ENCODE peak calls at places on chromosome 14, in ten cellular contexts. One of them, this sample, is unnamed.

GRCh38 chr14:22122227-22123187 is 448.9 kb upstream of the OR4E1 start:
- DNase-seq in SK-N-SH: no peak
- DNase-seq in upper lobe of left lung: no peak
- DNase-seq in stomach: no peak
- DNase-seq in ovary: no peak
- DNase-seq in sigmoid colon: no peak
- DNase-seq in esophagus muscularis mucosa: no peak
- DNase-seq in A549: peak
- DNase-seq in GM12878: no peak
- DNase-seq in tibial nerve: no peak
- DNase-seq in this sample: peak

GRCh38 chr14:100881211-100882025 is 22.1 kb downstream of the RTL1 start:
- DNase-seq in sigmoid colon: no peak
- DNase-seq in esophagus muscularis mucosa: no peak
- DNase-seq in stomach: no peak
- DNase-seq in tibial nerve: no peak
- DNase-seq in SK-N-SH: no peak
- DNase-seq in ovary: no peak
- DNase-seq in upper lobe of left lung: no peak
- DNase-seq in GM12878: no peak
- DNase-seq in A549: no peak
- DNase-seq in this sample: no peak

GRCh38 chr14:58133739-58134138 is 18.3 kb downstream of the ARMH4 start:
- DNase-seq in esophagus muscularis mucosa: no peak
- DNase-seq in stomach: no peak
- DNase-seq in tibial nerve: no peak
- DNase-seq in upper lobe of left lung: no peak
- DNase-seq in SK-N-SH: no peak
- DNase-seq in sigmoid colon: no peak
- DNase-seq in A549: peak
- DNase-seq in ovary: no peak
- DNase-seq in GM12878: no peak
- DNase-seq in this sample: no peak

GRCh38 chr14:30153662-30154061 is 226.0 kb upstream of the PRKD1 start:
- DNase-seq in ovary: no peak
- DNase-seq in tibial nerve: no peak
- DNase-seq in esophagus muscularis mucosa: no peak
- DNase-seq in GM12878: no peak
- DNase-seq in upper lobe of left lung: no peak
- DNase-seq in SK-N-SH: no peak
- DNase-seq in sigmoid colon: no peak
- DNase-seq in A549: no peak
- DNase-seq in stomach: no peak
- DNase-seq in this sample: no peak

GRCh38 chr14:21894003-21894897 is 220.6 kb upstream of the OR4E1 start:
- DNase-seq in tibial nerve: no peak
- DNase-seq in ovary: no peak
- DNase-seq in A549: peak
- DNase-seq in esophagus muscularis mucosa: no peak
- DNase-seq in upper lobe of left lung: no peak
- DNase-seq in stomach: peak
- DNase-seq in GM12878: no peak
- DNase-seq in sigmoid colon: no peak
- DNase-seq in SK-N-SH: no peak
- DNase-seq in this sample: no peak

GRCh38 chr14:52602131-52602530 is 49.5 kb downstream of the GPR137C start:
- DNase-seq in GM12878: no peak
- DNase-seq in A549: no peak
- DNase-seq in tibial nerve: no peak
- DNase-seq in SK-N-SH: no peak
- DNase-seq in esophagus muscularis mucosa: no peak
- DNase-seq in ovary: no peak
- DNase-seq in sigmoid colon: no peak
- DNase-seq in stomach: no peak
- DNase-seq in upper lobe of left lung: no peak
- DNase-seq in this sample: no peak

GRCh38 chr14:36654185-36655053 is 7.2 kb upstream of the PAX9 start:
- DNase-seq in ovary: no peak
- DNase-seq in SK-N-SH: no peak
- DNase-seq in sigmoid colon: no peak
- DNase-seq in stomach: no peak
- DNase-seq in tibial nerve: no peak
- DNase-seq in esophagus muscularis mucosa: no peak
- DNase-seq in A549: no peak
- DNase-seq in upper lobe of left lung: no peak
- DNase-seq in GM12878: no peak
- DNase-seq in this sample: no peak

GRCh38 chr14:66476964-66477363 is 9.2 kb upstream of the CCDC196 start:
- DNase-seq in tibial nerve: no peak
- DNase-seq in upper lobe of left lung: no peak
- DNase-seq in sigmoid colon: no peak
- DNase-seq in SK-N-SH: peak
- DNase-seq in A549: peak
- DNase-seq in ovary: no peak
- DNase-seq in GM12878: no peak
- DNase-seq in esophagus muscularis mucosa: no peak
- DNase-seq in stomach: no peak
- DNase-seq in this sample: no peak

GRCh38 chr14:32050839-32051238 is 26.3 kb upstream of the ARHGAP5 start:
- DNase-seq in A549: no peak
- DNase-seq in esophagus muscularis mucosa: no peak
- DNase-seq in sigmoid colon: no peak
- DNase-seq in GM12878: no peak
- DNase-seq in stomach: no peak
- DNase-seq in ovary: no peak
- DNase-seq in upper lobe of left lung: no peak
- DNase-seq in SK-N-SH: no peak
- DNase-seq in tibial nerve: no peak
- DNase-seq in this sample: no peak

GRCh38 chr14:77342726-77343397 is 22.0 kb downstream of the GSTZ1 start:
- DNase-seq in ovary: no peak
- DNase-seq in SK-N-SH: no peak
- DNase-seq in esophagus muscularis mucosa: no peak
- DNase-seq in upper lobe of left lung: no peak
- DNase-seq in GM12878: no peak
- DNase-seq in sigmoid colon: no peak
- DNase-seq in tibial nerve: no peak
- DNase-seq in A549: no peak
- DNase-seq in stomach: no peak
- DNase-seq in this sample: no peak

GRCh38 chr14:77340389-77340788 is 19.6 kb downstream of the GSTZ1 start:
- DNase-seq in GM12878: no peak
- DNase-seq in upper lobe of left lung: no peak
- DNase-seq in A549: no peak
- DNase-seq in esophagus muscularis mucosa: no peak
- DNase-seq in stomach: no peak
- DNase-seq in SK-N-SH: no peak
- DNase-seq in tibial nerve: no peak
- DNase-seq in ovary: no peak
- DNase-seq in sigmoid colon: no peak
- DNase-seq in this sample: no peak

GRCh38 chr14:77337880-77338279 is 17.0 kb downstream of the GSTZ1 start:
- DNase-seq in SK-N-SH: no peak
- DNase-seq in sigmoid colon: no peak
- DNase-seq in stomach: no peak
- DNase-seq in GM12878: no peak
- DNase-seq in esophagus muscularis mucosa: no peak
- DNase-seq in A549: no peak
- DNase-seq in ovary: no peak
- DNase-seq in upper lobe of left lung: no peak
- DNase-seq in tibial nerve: no peak
- DNase-seq in this sample: no peak

GRCh38 chr14:77338332-77338731 is 17.5 kb downstream of the GSTZ1 start:
- DNase-seq in upper lobe of left lung: no peak
- DNase-seq in tibial nerve: no peak
- DNase-seq in esophagus muscularis mucosa: no peak
- DNase-seq in SK-N-SH: no peak
- DNase-seq in sigmoid colon: no peak
- DNase-seq in A549: no peak
- DNase-seq in GM12878: no peak
- DNase-seq in stomach: no peak
- DNase-seq in ovary: no peak
- DNase-seq in this sample: no peak

GRCh38 chr14:77339407-77339806 is 18.6 kb downstream of the GSTZ1 start:
- DNase-seq in esophagus muscularis mucosa: no peak
- DNase-seq in tibial nerve: no peak
- DNase-seq in stomach: no peak
- DNase-seq in A549: no peak
- DNase-seq in ovary: no peak
- DNase-seq in SK-N-SH: no peak
- DNase-seq in sigmoid colon: no peak
- DNase-seq in GM12878: no peak
- DNase-seq in upper lobe of left lung: no peak
- DNase-seq in this sample: no peak
- TF ChIP-seq EP300 in esophagus muscularis mucosa: no peak
- TF ChIP-seq EP300 in tibial nerve: no peak
- TF ChIP-seq EP300 in stomach: no peak
- TF ChIP-seq EP300 in A549: no peak
- TF ChIP-seq EP300 in ovary: no peak
- TF ChIP-seq EP300 in SK-N-SH: no peak
- TF ChIP-seq EP300 in sigmoid colon: no peak
- TF ChIP-seq EP300 in GM12878: no peak
- TF ChIP-seq EP300 in upper lobe of left lung: no peak
- TF ChIP-seq EP300 in this sample: no peak

DNA sequence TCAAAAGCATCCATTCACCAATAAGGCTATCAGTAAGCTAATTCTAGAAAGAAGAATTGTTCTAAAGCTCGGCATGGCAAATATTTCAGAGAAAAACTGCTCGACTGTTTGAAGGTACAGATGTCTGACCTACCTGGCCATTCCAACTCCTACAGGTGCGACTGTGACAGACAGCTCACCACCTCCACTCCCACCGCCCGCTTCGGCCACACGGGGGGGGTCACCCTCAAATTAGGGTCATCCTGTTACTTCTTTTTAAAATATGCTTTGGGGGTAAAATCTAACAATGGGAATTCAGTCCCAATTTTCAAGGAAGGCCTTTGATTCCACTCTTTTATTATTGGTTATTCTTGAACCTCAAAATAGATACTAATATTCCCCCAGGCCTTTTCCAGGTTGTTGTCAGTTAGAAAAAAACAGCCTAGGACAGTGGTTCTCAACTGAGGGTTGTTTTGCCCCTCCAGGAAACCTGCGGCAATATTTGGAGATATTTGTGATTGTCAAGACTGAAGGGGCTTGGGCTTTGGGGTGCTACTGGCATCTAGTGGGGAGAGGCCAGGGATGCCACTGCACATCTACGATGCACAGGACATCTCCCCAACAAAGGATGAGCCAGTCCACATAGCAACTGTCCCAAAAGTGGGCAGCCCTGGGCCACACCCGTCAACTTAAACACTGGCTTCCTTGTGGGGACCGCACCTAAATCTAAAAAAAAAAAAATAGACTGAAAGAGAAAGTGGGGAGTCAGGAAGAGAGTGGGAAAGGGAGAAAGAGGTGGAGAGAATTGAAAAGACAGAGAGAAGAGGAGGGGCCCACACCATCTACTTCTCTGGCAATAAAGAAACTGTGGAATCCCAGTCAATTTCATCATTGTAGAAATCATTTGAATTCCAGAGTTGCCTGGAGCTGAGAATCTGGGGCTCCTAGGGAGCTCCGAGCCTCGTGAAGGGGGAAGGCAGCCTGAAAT is 81.0 kb downstream of the BCL11B start:
- DNase-seq in GM12878: no peak
- DNase-seq in stomach: no peak
- DNase-seq in tibial nerve: no peak
- DNase-seq in sigmoid colon: no peak
- DNase-seq in ovary: no peak
- DNase-seq in esophagus muscularis mucosa: no peak
- DNase-seq in A549: no peak
- DNase-seq in SK-N-SH: no peak
- DNase-seq in upper lobe of left lung: no peak
- DNase-seq in this sample: no peak
- H3K27ac ChIP-seq in GM12878: no peak
- H3K27ac ChIP-seq in stomach: peak
- H3K27ac ChIP-seq in tibial nerve: no peak
- H3K27ac ChIP-seq in sigmoid colon: peak
- H3K27ac ChIP-seq in ovary: peak
- H3K27ac ChIP-seq in esophagus muscularis mucosa: peak
- H3K27ac ChIP-seq in A549: no peak
- H3K27ac ChIP-seq in SK-N-SH: no peak
- H3K27ac ChIP-seq in upper lobe of left lung: no peak
- H3K27ac ChIP-seq in this sample: peak

GRCh38 chr14:65303185-65303901 is 109.2 kb upstream of the FUT8 start:
- DNase-seq in SK-N-SH: no peak
- DNase-seq in A549: no peak
- DNase-seq in sigmoid colon: no peak
- DNase-seq in esophagus muscularis mucosa: no peak
- DNase-seq in ovary: no peak
- DNase-seq in stomach: no peak
- DNase-seq in upper lobe of left lung: peak
- DNase-seq in tibial nerve: no peak
- DNase-seq in GM12878: no peak
- DNase-seq in this sample: no peak
- TF ChIP-seq EP300 in SK-N-SH: no peak
- TF ChIP-seq EP300 in A549: no peak
- TF ChIP-seq EP300 in sigmoid colon: no peak
- TF ChIP-seq EP300 in esophagus muscularis mucosa: no peak
- TF ChIP-seq EP300 in ovary: no peak
- TF ChIP-seq EP300 in stomach: no peak
- TF ChIP-seq EP300 in upper lobe of left lung: no peak
- TF ChIP-seq EP300 in tibial nerve: no peak
- TF ChIP-seq EP300 in GM12878: no peak
- TF ChIP-seq EP300 in this sample: no peak

GRCh38 chr14:61438036-61438435 is 116.7 kb downstream of the PRKCH start:
- DNase-seq in ovary: no peak
- DNase-seq in stomach: no peak
- DNase-seq in upper lobe of left lung: no peak
- DNase-seq in GM12878: no peak
- DNase-seq in tibial nerve: no peak
- DNase-seq in SK-N-SH: no peak
- DNase-seq in A549: no peak
- DNase-seq in sigmoid colon: no peak
- DNase-seq in esophagus muscularis mucosa: peak
- DNase-seq in this sample: no peak

GRCh38 chr14:61438497-61438859 is 117.1 kb downstream of the PRKCH start:
- DNase-seq in GM12878: peak
- DNase-seq in upper lobe of left lung: no peak
- DNase-seq in A549: peak
- DNase-seq in SK-N-SH: no peak
- DNase-seq in sigmoid colon: no peak
- DNase-seq in stomach: no peak
- DNase-seq in ovary: no peak
- DNase-seq in esophagus muscularis mucosa: no peak
- DNase-seq in tibial nerve: no peak
- DNase-seq in this sample: no peak

GRCh38 chr14:61439779-61440418 is 118.5 kb downstream of the PRKCH start:
- DNase-seq in SK-N-SH: no peak
- DNase-seq in tibial nerve: no peak
- DNase-seq in sigmoid colon: no peak
- DNase-seq in GM12878: no peak
- DNase-seq in upper lobe of left lung: no peak
- DNase-seq in ovary: no peak
- DNase-seq in esophagus muscularis mucosa: peak
- DNase-seq in stomach: no peak
- DNase-seq in A549: no peak
- DNase-seq in this sample: no peak

GRCh38 chr14:61437383-61437782 is 116.0 kb downstream of the PRKCH start:
- DNase-seq in sigmoid colon: no peak
- DNase-seq in tibial nerve: no peak
- DNase-seq in upper lobe of left lung: no peak
- DNase-seq in ovary: no peak
- DNase-seq in stomach: no peak
- DNase-seq in A549: no peak
- DNase-seq in esophagus muscularis mucosa: no peak
- DNase-seq in SK-N-SH: no peak
- DNase-seq in GM12878: no peak
- DNase-seq in this sample: no peak

GRCh38 chr14:61438860-61439765 is 117.7 kb downstream of the PRKCH start:
- DNase-seq in A549: peak
- DNase-seq in sigmoid colon: no peak
- DNase-seq in tibial nerve: no peak
- DNase-seq in ovary: no peak
- DNase-seq in upper lobe of left lung: peak
- DNase-seq in SK-N-SH: no peak
- DNase-seq in esophagus muscularis mucosa: peak
- DNase-seq in stomach: peak
- DNase-seq in GM12878: peak
- DNase-seq in this sample: peak
- H3K27ac ChIP-seq in A549: peak
- H3K27ac ChIP-seq in sigmoid colon: no peak
- H3K27ac ChIP-seq in tibial nerve: peak
- H3K27ac ChIP-seq in ovary: no peak
- H3K27ac ChIP-seq in upper lobe of left lung: peak
- H3K27ac ChIP-seq in SK-N-SH: no peak
- H3K27ac ChIP-seq in esophagus muscularis mucosa: no peak
- H3K27ac ChIP-seq in stomach: peak
- H3K27ac ChIP-seq in GM12878: peak
- H3K27ac ChIP-seq in this sample: peak